ENCODE peak calls at places on chromosomes 6 and 20, in nine cellular contexts. X is NCI-H1694 treated with DMSO at 0.1 percent for 48 hours; Y is GM13977; C is AG10803; O is D341Med; P is AG20443; T is NCI-H1417 treated with DMSO at 0.1 percent for 48 hours; D is activated CD8-positive, alpha-beta memory T cell treated with anti-CD3 and anti-CD28 coated beads for 4 hours; V is RPMI7951. G is an unnamed sample.
A peak's percentile ranks its signal among the peaks of the same experiment; 100 is the strongest.

GRCh38 chr20:32626859-32627636 is 41.9 kb upstream of the NOL4L start:
- DNase-seq in X (peak; percentile 6), Y (no peak), C (no peak), O (no peak), P (peak; percentile 40), T (peak; percentile 89), D (no peak), V (no peak), G (peak; percentile 51)

GRCh38 chr6:82955841-82956240 is 109.8 kb downstream of the UBE3D start:
- DNase-seq in X (no peak), Y (no peak), C (peak; percentile 92), O (no peak), P (peak; percentile 60), T (no peak), D (no peak), V (peak; percentile 68), G (no peak)

GRCh38 chr6:113306552-113307145 is 550.5 kb upstream of the MARCKS start:
- DNase-seq in X (peak; percentile 4), Y (peak; percentile 12), C (no peak), O (peak; percentile 52), P (no peak), T (no peak), D (no peak), V (peak; percentile 52), G (peak; percentile 57)

GRCh38 chr6:154868143-154868594 is 126.9 kb upstream of the TIAM2 start:
- DNase-seq in X (peak; percentile 75), Y (peak; percentile 17), C (peak; percentile 70), O (peak; percentile 48), P (peak; percentile 66), T (peak; percentile 11), D (no peak), V (peak; percentile 50), G (no peak)

GRCh38 chr6:39088331-39088730 is 26.7 kb downstream of the SAYSD1 start:
- DNase-seq in X (no peak), Y (no peak), C (peak; percentile 53), O (no peak), P (peak; percentile 63), T (no peak), D (no peak), V (peak; percentile 39), G (no peak)

GRCh38 chr6:43228951-43229802 is at the start of gene DNPH1:
- DNase-seq in X (no peak), Y (peak; percentile 86), C (peak; percentile 59), O (peak; percentile 97), P (peak; percentile 95), T (peak; percentile 13), D (peak; percentile 47), V (peak; percentile 59), G (peak; percentile 62)

GRCh38 chr20:46552460-46553420 is 2.3 kb upstream of the OCSTAMP start:
- DNase-seq in X (no peak), Y (peak; percentile 72), C (no peak), O (no peak), P (no peak), T (no peak), D (peak; percentile 5), V (peak; percentile 39), G (no peak)

GRCh38 chr6:125453516-125453915 is 151.7 kb upstream of the HDDC2 start:
- DNase-seq in X (no peak), Y (no peak), C (no peak), O (no peak), P (no peak), T (no peak), D (no peak), V (no peak), G (no peak)

GRCh38 chr6:77880501-77880900 is 227.7 kb downstream of the MEI4 start:
- DNase-seq in X (no peak), Y (no peak), C (no peak), O (no peak), P (peak; percentile 7), T (no peak), D (no peak), V (peak; percentile 9), G (no peak)

GRCh38 chr6:36625161-36625919 is 31.2 kb downstream of the SRSF3 start:
- DNase-seq in X (peak; percentile 68), Y (no peak), C (peak; percentile 89), O (no peak), P (peak; percentile 80), T (no peak), D (no peak), V (peak; percentile 73), G (peak; percentile 88)

GRCh38 chr6:73696990-73697651 is 1.1 kb downstream of the CD109 start:
- DNase-seq in X (no peak), Y (no peak), C (no peak), O (no peak), P (no peak), T (no peak), D (no peak), V (no peak), G (no peak)

GRCh38 chr6:159692303-159693127 is 526 bp downstream of the SOD2 start:
- DNase-seq in X (peak; percentile 7), Y (peak; percentile 73), C (no peak), O (peak; percentile 61), P (peak; percentile 46), T (no peak), D (peak; percentile 35), V (peak; percentile 31), G (peak; percentile 50)

GRCh38 chr6:6711832-6712231 is 123.3 kb downstream of the LY86 start:
- DNase-seq in X (no peak), Y (no peak), C (no peak), O (no peak), P (no peak), T (no peak), D (no peak), V (no peak), G (no peak)

GRCh38 chr6:129500958-129501381 is 209.0 kb downstream of the ARHGAP18 start:
- DNase-seq in X (no peak), Y (no peak), C (no peak), O (peak; percentile 53), P (no peak), T (no peak), D (no peak), V (peak; percentile 71), G (peak; percentile 81)

GRCh38 chr6:42819803-42820508 is 38.1 kb downstream of the BICRAL start:
- DNase-seq in X (no peak), Y (no peak), C (peak; percentile 41), O (no peak), P (peak; percentile 58), T (no peak), D (no peak), V (no peak), G (peak; percentile 69)

GRCh38 chr6:33896391-33897192 is 92.8 kb upstream of the MLN start:
- DNase-seq in X (no peak), Y (no peak), C (peak; percentile 22), O (no peak), P (peak; percentile 68), T (no peak), D (no peak), V (no peak), G (no peak)

GRCh38 chr6:118724211-118724610 is 72.8 kb upstream of the CEP85L start:
- DNase-seq in X (no peak), Y (peak; percentile 42), C (no peak), O (no peak), P (no peak), T (no peak), D (no peak), V (peak; percentile 30), G (no peak)

GRCh38 chr20:58251979-58252591 is 23.6 kb upstream of the ANKRD60 start:
- DNase-seq in X (no peak), Y (no peak), C (peak; percentile 85), O (no peak), P (peak; percentile 88), T (no peak), D (no peak), V (peak; percentile 94), G (no peak)

GRCh38 chr20:45489083-45489531 is 19.6 kb downstream of the WFDC2 start:
- DNase-seq in X (no peak), Y (no peak), C (no peak), O (no peak), P (no peak), T (no peak), D (no peak), V (peak; percentile 90), G (no peak)

GRCh38 chr20:32672315-32672981 is 1.3 kb downstream of the C20orf203 start:
- DNase-seq in X (no peak), Y (no peak), C (no peak), O (no peak), P (no peak), T (no peak), D (no peak), V (no peak), G (no peak)

GRCh38 chr6:76612818-76613452 is 540.5 kb upstream of the IMPG1 start:
- DNase-seq in X (no peak), Y (no peak), C (no peak), O (no peak), P (no peak), T (no peak), D (no peak), V (no peak), G (no peak)

GRCh38 chr6:30171677-30172471 is 8.5 kb downstream of the TRIM15 start:
- DNase-seq in X (no peak), Y (no peak), C (no peak), O (no peak), P (peak; percentile 35), T (no peak), D (no peak), V (peak; percentile 31), G (peak; percentile 72)

GRCh38 chr6:33837971-33838665 is 34.3 kb upstream of the MLN start:
- DNase-seq in X (no peak), Y (no peak), C (peak; percentile 70), O (no peak), P (peak; percentile 67), T (no peak), D (no peak), V (peak; percentile 45), G (peak; percentile 32)